ENCODE peak calls at places on chromosomes 12 and 14, in five cellular contexts. J is T-cell, I is GM03348, F is neural progenitor cell, R is AML-193. Q is an unnamed sample.

GRCh38 chr14:20627337-20628032 is 14.0 kb downstream of the OR6S1 start:
- DNase-seq in J (no peak), I (no peak), F (no peak), R (no peak), Q (no peak)

GRCh38 chr12:16807731-16808130 is 201.8 kb upstream of the LMO3 start:
- DNase-seq in J (no peak), I (no peak), F (no peak), R (no peak), Q (no peak)

GRCh38 chr12:130641571-130642184 is 74.4 kb downstream of the RIMBP2 start:
- DNase-seq in J (no peak), I (no peak), F (no peak), R (no peak), Q (no peak)

GRCh38 chr12:110354172-110354780 is 49.2 kb downstream of the ANAPC7 start:
- DNase-seq in J (no peak), I (no peak), F (no peak), R (peak), Q (no peak)

GRCh38 chr14:58955294-58955821 is 233.1 kb upstream of the DAAM1 start:
- DNase-seq in J (no peak), I (no peak), F (peak), R (no peak), Q (peak)

GRCh38 chr12:41205070-41205715 is 17.1 kb downstream of the PDZRN4 start:
- DNase-seq in J (no peak), I (no peak), F (peak), R (no peak), Q (no peak)

GRCh38 chr14:68704736-68705720 is 87.8 kb downstream of the ZFP36L1 start:
- DNase-seq in J (no peak), I (peak), F (no peak), R (no peak), Q (peak)

GRCh38 chr12:113403435-113404415 is at the start of gene SDS:
- DNase-seq in J (no peak), I (no peak), F (no peak), R (peak), Q (peak)

GRCh38 chr12:98744692-98745091 is 99.6 kb downstream of the APAF1 start:
- DNase-seq in J (no peak), I (no peak), F (no peak), R (no peak), Q (peak)

GRCh38 chr12:46357438-46358324 is 14.9 kb downstream of the SLC38A2 start:
- DNase-seq in J (no peak), I (no peak), F (no peak), R (peak), Q (no peak)

GRCh38 chr12:26918321-26919215 is 19.2 kb downstream of the INTS13 start:
- DNase-seq in J (no peak), I (peak), F (no peak), R (no peak), Q (peak)

GRCh38 chr14:96584199-96584906 is 82.2 kb downstream of the PAPOLA start:
- DNase-seq in J (no peak), I (peak), F (peak), R (peak), Q (peak)

GRCh38 chr12:32444895-32445294 is 45.5 kb downstream of the FGD4 start:
- DNase-seq in J (no peak), I (peak), F (peak), R (no peak), Q (no peak)

GRCh38 chr14:58151264-58151700 is 731 bp downstream of the ARMH4 start:
- DNase-seq in J (no peak), I (peak), F (no peak), R (no peak), Q (peak)

GRCh38 chr14:32414808-32415255 is 85.7 kb downstream of the AKAP6 start:
- DNase-seq in J (no peak), I (no peak), F (no peak), R (no peak), Q (no peak)

GRCh38 chr12:110312581-110313360 is 31.7 kb downstream of the ATP2A2 start:
- DNase-seq in J (no peak), I (peak), F (no peak), R (no peak), Q (peak)

GRCh38 chr14:75303415-75303814 is 24.8 kb downstream of the FOS start:
- DNase-seq in J (peak), I (peak), F (peak), R (peak), Q (peak)

GRCh38 chr12:103819892-103820291 is 21.1 kb downstream of the NT5DC3 start:
- DNase-seq in J (no peak), I (no peak), F (no peak), R (no peak), Q (no peak)

GRCh38 chr14:104496095-104496494 is 83.5 kb upstream of the C14orf180 start:
- DNase-seq in J (no peak), I (no peak), F (no peak), R (no peak), Q (no peak)

GRCh38 chr14:24630872-24631477 is 3.0 kb downstream of the GZMB start:
- DNase-seq in J (no peak), I (peak), F (no peak), R (no peak), Q (peak)

GRCh38 chr14:64704743-64705405 is 650 bp downstream of the PLEKHG3 start:
- DNase-seq in J (no peak), I (peak), F (peak), R (no peak), Q (peak)

GRCh38 chr12:53380104-53380796 is at the start of gene SP1:
- DNase-seq in J (peak), I (peak), F (peak), R (peak), Q (peak)

GRCh38 chr12:54352022-54352531 is 12.2 kb downstream of the GPR84 start:
- DNase-seq in J (peak), I (peak), F (peak), R (no peak), Q (peak)

GRCh38 chr12:54173066-54173726 is 15.6 kb downstream of the SMUG1 start:
- DNase-seq in J (peak), I (peak), F (peak), R (no peak), Q (peak)

GRCh38 chr14:51547701-51548100 is 104.0 kb upstream of the FRMD6 start:
- DNase-seq in J (no peak), I (no peak), F (no peak), R (no peak), Q (no peak)

GRCh38 chr12:70732287-70732686 is 95.1 kb upstream of the PTPRB start:
- DNase-seq in J (no peak), I (no peak), F (no peak), R (no peak), Q (peak)

GRCh38 chr12:23174917-23175316 is 549.9 kb downstream of the ETNK1 start:
- DNase-seq in J (no peak), I (no peak), F (no peak), R (no peak), Q (no peak)

GRCh38 chr12:54370218-54370730 is 6.0 kb upstream of the GPR84 start:
- DNase-seq in J (no peak), I (peak), F (peak), R (peak), Q (peak)

GRCh38 chr12:3204143-3204542 is 127.0 kb downstream of the TSPAN9 start:
- DNase-seq in J (no peak), I (no peak), F (no peak), R (no peak), Q (peak)

GRCh38 chr12:114913871-114914801 is 230.2 kb upstream of the TBX3 start:
- DNase-seq in J (no peak), I (no peak), F (peak), R (no peak), Q (no peak)

GRCh38 chr12:2624543-2625266 is 170.1 kb upstream of the FKBP4 start:
- DNase-seq in J (no peak), I (no peak), F (peak), R (peak), Q (no peak)

GRCh38 chr14:94111276-94112095 is 950 bp downstream of the IFI27 start:
- DNase-seq in J (no peak), I (no peak), F (no peak), R (no peak), Q (no peak)

GRCh38 chr14:34046799-34047520 is 96.1 kb upstream of the EGLN3 start:
- DNase-seq in J (no peak), I (no peak), F (no peak), R (no peak), Q (no peak)

GRCh38 chr14:22556021-22556989 is 32.7 kb downstream of the DAD1 start:
- DNase-seq in J (peak), I (peak), F (no peak), R (peak), Q (peak)

GRCh38 chr12:49904601-49905000 is 901 bp upstream of the FAIM2 start:
- DNase-seq in J (no peak), I (no peak), F (no peak), R (no peak), Q (peak)

GRCh38 chr12:68831751-68832503 is 23.9 kb downstream of the MDM2 start:
- DNase-seq in J (no peak), I (no peak), F (no peak), R (no peak), Q (no peak)

GRCh38 chr12:43728117-43728516 is 30.5 kb downstream of the PUS7L start:
- DNase-seq in J (no peak), I (peak), F (no peak), R (no peak), Q (no peak)

GRCh38 chr14:92625213-92625612 is 111.6 kb downstream of the RIN3 start:
- DNase-seq in J (no peak), I (peak), F (no peak), R (no peak), Q (peak)